ENCODE peak calls at places on chromosomes 4 and X, in nine cellular contexts. O is A549, C is endodermal cell, V is GM12865, Z is adrenal gland, F is right atrium auricular region, H is astrocyte, G is prostate gland, E is GM23338. W is an unnamed sample.

GRCh38 chrX:17535229-17535628 is 160.2 kb downstream of the NHS start:
- DNase-seq in E (peak; percentile 74), Z (peak; percentile 32), V (peak; percentile 66), G (no peak), C (peak; percentile 87), O (no peak), F (no peak), H (no peak), W (peak; percentile 65)

GRCh38 chr4:39353478-39354177 is 12.5 kb downstream of the RFC1 start:
- DNase-seq in O (no peak), G (no peak), E (no peak), V (peak; percentile 81), C (no peak), F (no peak), Z (no peak), H (peak; percentile 41), W (peak; percentile 69)

GRCh38 chr4:20603671-20604313 is 96.5 kb upstream of the PACRGL start:
- DNase-seq in Z (peak; percentile 9), E (no peak), C (no peak), V (no peak), O (no peak), G (no peak), H (peak; percentile 67), F (no peak), W (peak; percentile 77)

GRCh38 chr4:98851806-98852205 is 77.1 kb downstream of the EIF4E start:
- DNase-seq in H (peak; percentile 25), F (no peak), E (peak; percentile 59), C (no peak), Z (no peak), O (no peak), G (no peak), V (no peak), W (peak; percentile 72)

GRCh38 chrX:34300871-34301270 is 168.8 kb upstream of the FAM47A start:
- DNase-seq in O (no peak), G (peak; percentile 3), Z (peak; percentile 28), E (peak; percentile 61), H (peak; percentile 1), F (no peak), V (peak; percentile 43), C (peak; percentile 83), W (peak; percentile 72)

GRCh38 chrX:129759576-129760061 is 20.1 kb upstream of the SASH3 start:
- DNase-seq in C (peak; percentile 52), Z (peak; percentile 40), O (no peak), F (no peak), H (peak; percentile 91), V (peak; percentile 47), G (peak; percentile 33), E (peak; percentile 2), W (peak; percentile 91)

GRCh38 chr4:99077177-99077576 is 11.4 kb downstream of the ADH5 start:
- DNase-seq in F (no peak), V (no peak), C (no peak), Z (no peak), H (no peak), E (no peak), O (no peak), G (no peak), W (no peak)

GRCh38 chrX:7334253-7334935 is 186.4 kb upstream of the PUDP start:
- DNase-seq in O (no peak), G (no peak), C (no peak), E (no peak), H (peak; percentile 85), V (no peak), F (no peak), Z (no peak), W (peak; percentile 72)

GRCh38 chrX:151624677-151625076 is 61.2 kb downstream of the PASD1 start:
- DNase-seq in E (no peak), C (no peak), F (no peak), Z (no peak), V (no peak), O (no peak), H (no peak), G (no peak), W (no peak)

GRCh38 chr4:76199664-76200211 is 13.9 kb downstream of the SCARB2 start:
- DNase-seq in C (peak; percentile 55), E (peak; percentile 72), O (no peak), F (no peak), H (peak; percentile 36), G (no peak), Z (no peak), V (peak; percentile 95), W (no peak)

GRCh38 chr4:76195326-76195725 is 18.3 kb downstream of the SCARB2 start:
- DNase-seq in F (no peak), Z (no peak), E (no peak), H (peak; percentile 59), C (no peak), V (peak; percentile 75), G (no peak), O (no peak), W (peak; percentile 77)

GRCh38 chr4:76197971-76198410 is 15.6 kb downstream of the SCARB2 start:
- DNase-seq in H (peak; percentile 84), O (no peak), Z (peak; percentile 60), E (no peak), F (no peak), G (peak; percentile 61), V (peak; percentile 57), C (no peak), W (peak; percentile 81)

GRCh38 chr4:76198411-76199237 is 15.0 kb downstream of the SCARB2 start:
- DNase-seq in C (peak; percentile 56), O (no peak), G (peak; percentile 90), F (no peak), H (peak; percentile 93), Z (peak; percentile 75), V (peak; percentile 95), E (peak; percentile 34), W (peak; percentile 87)

DNA sequence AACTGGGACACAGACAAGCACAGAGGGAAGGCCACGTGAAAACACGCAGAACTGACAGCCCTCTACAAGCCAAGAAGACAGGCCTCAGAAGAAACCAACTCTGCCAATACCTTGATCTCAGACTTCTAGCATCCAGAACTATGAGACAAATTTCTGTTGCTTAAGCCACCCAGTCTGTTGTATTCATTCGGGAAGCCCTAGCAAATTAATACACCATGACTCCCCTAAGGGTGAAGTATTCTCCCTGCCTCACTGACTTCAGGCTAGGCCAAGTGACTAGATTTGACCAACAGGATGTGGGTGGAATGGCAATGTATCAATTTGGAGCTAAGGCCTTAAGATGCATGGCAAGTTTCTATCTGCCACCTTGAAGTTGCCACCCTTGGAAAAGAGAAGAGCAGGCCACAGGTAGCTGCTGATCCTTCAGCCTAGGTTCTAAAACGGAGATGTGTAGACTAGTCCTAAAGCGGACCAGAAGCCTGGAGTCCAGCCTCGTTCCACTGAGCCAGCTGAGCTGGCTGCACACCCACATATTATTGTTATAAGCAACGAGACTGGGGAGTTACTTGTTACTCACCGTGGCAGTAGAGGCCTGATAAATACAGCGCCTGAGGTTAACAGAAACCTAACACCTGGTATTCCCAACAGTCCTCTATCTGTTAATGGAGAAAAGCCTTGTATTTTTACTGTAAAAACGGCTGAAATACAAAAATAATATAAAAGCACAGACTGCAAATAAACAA is 16.5 kb downstream of the SCARB2 start:
- DNase-seq in O (no peak), Z (no peak), V (peak; percentile 44), F (no peak), G (no peak), E (no peak), H (peak; percentile 66), C (no peak), W (no peak)
- H3K4me3 ChIP-seq in O (no peak overlapping the region), Z (no peak overlapping the region), V (no peak overlapping the region), F (no peak overlapping the region), G (no peak overlapping the region), E (no peak overlapping the region), H (no peak overlapping the region), C (no peak overlapping the region), W (no peak overlapping the region)

DNA sequence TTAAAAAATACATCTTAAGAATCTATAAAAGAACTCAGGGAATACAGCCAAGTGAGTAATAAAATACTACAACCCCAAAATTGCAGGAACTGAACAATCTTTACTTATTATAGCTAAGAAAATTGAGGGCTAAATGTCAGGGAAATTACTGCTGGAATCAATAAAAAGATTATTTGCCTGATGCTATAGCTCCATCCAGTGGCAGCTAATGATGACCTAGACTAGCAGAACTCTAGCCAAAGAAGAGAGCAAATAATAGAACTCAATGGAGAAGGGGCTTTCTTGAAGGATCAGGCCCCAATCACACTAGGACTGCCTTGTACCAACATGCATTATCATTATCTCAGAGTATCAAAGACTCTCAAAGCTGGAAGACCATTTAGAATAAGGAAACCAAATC is 85.0 kb upstream of the FAM241A start:
- DNase-seq in E (peak; percentile 75), C (peak; percentile 53), F (no peak), V (peak; percentile 27), O (peak; percentile 6), G (no peak), Z (no peak), H (no peak), W (peak; percentile 61)
- TF ChIP-seq CTCF in E (peak; percentile 82), C (peak; percentile 83), F (no peak), V (peak; percentile 33), O (peak; percentile 48), G (no peak), Z (no peak), H (peak; percentile 43), W (peak; percentile 77)

GRCh38 chr4:76955187-76955586 is 5.6 kb downstream of the SEPTIN11 start:
- DNase-seq in Z (no peak), E (no peak), F (no peak), O (no peak), G (no peak), H (peak; percentile 48), C (no peak), V (no peak), W (peak; percentile 60)

GRCh38 chr4:76952071-76952470 is 2.5 kb downstream of the SEPTIN11 start:
- DNase-seq in C (no peak), O (no peak), E (no peak), G (no peak), F (no peak), H (peak; percentile 22), V (no peak), Z (no peak), W (peak; percentile 36)

GRCh38 chr4:76953956-76954355 is 4.4 kb downstream of the SEPTIN11 start:
- DNase-seq in Z (no peak), V (no peak), G (no peak), C (no peak), H (peak; percentile 33), O (no peak), F (no peak), E (no peak), W (no peak)

GRCh38 chr4:76952631-76953587 is 3.4 kb downstream of the SEPTIN11 start:
- DNase-seq in V (no peak), E (no peak), C (no peak), Z (no peak), H (no peak), F (no peak), G (no peak), O (no peak), W (peak; percentile 37)

GRCh38 chr4:76954489-76954888 is 4.9 kb downstream of the SEPTIN11 start:
- DNase-seq in G (no peak), O (no peak), C (no peak), Z (no peak), F (no peak), H (no peak), E (no peak), V (no peak), W (no peak)
- H3K4me3 ChIP-seq in G (no peak overlapping the region), O (no peak overlapping the region), C (no peak overlapping the region), Z (no peak overlapping the region), F (no peak overlapping the region), H (no peak overlapping the region), E (no peak overlapping the region), V (no peak overlapping the region), W (no peak overlapping the region)

DNA sequence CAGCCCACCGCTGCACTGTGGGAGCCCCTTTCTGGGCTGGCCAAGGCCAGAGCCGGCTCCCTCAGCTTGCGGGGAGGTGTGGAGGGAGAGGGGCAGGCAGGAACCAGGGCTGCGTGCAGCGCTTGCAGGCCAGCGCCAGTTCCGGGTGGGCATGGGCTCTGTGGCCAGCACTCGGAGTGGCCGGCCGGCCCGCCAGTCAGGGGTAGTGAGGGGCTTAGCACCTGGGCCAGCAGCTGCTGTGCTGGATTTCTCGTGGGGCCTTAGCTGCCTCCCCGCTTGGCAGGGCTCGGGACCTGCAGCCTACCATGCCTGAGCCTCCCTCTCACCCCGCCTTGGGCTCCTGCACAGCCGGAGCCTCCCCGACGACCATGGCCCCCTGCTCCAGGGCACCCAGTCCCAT is 45.2 kb downstream of the RXFP1 start:
- DNase-seq in G (no peak), Z (no peak), V (no peak), C (no peak), H (no peak), O (no peak), F (no peak), E (no peak), W (no peak)
- TF ChIP-seq CTCF in G (no peak), Z (no peak), V (no peak), C (no peak), H (no peak), O (no peak), F (no peak), E (no peak), W (no peak)